ENCODE peak calls at places on chromosome 4, in nine cellular contexts. One of them, this sample, is unnamed.

GRCh38 chr4:178306565-178306964 is 864.3 kb upstream of the AGA start:
- DNase-seq in renal cortical epithelial cell: peak
- DNase-seq in EH: no peak
- DNase-seq in T-helper 1 cell: no peak
- DNase-seq in naive thymus-derived CD4-positive, alpha-beta T cell: no peak
- DNase-seq in mesendoderm: peak
- DNase-seq in sigmoid colon: no peak
- DNase-seq in dorsolateral prefrontal cortex: no peak
- DNase-seq in iris pigment epithelial cell: peak
- DNase-seq in this sample: no peak

GRCh38 chr4:154073107-154073817 is 284.4 kb upstream of the SFRP2 start:
- DNase-seq in mesendoderm: no peak
- DNase-seq in sigmoid colon: no peak
- DNase-seq in T-helper 1 cell: no peak
- DNase-seq in EH: peak
- DNase-seq in naive thymus-derived CD4-positive, alpha-beta T cell: no peak
- DNase-seq in dorsolateral prefrontal cortex: no peak
- DNase-seq in iris pigment epithelial cell: peak
- DNase-seq in renal cortical epithelial cell: peak
- DNase-seq in this sample: peak

GRCh38 chr4:25551608-25552007 is 104.0 kb upstream of the SLC34A2 start:
- DNase-seq in EH: no peak
- DNase-seq in mesendoderm: no peak
- DNase-seq in sigmoid colon: no peak
- DNase-seq in T-helper 1 cell: no peak
- DNase-seq in renal cortical epithelial cell: no peak
- DNase-seq in naive thymus-derived CD4-positive, alpha-beta T cell: no peak
- DNase-seq in iris pigment epithelial cell: no peak
- DNase-seq in dorsolateral prefrontal cortex: no peak
- DNase-seq in this sample: peak

GRCh38 chr4:98446499-98447375 is 185.6 kb downstream of the RAP1GDS1 start:
- DNase-seq in naive thymus-derived CD4-positive, alpha-beta T cell: peak
- DNase-seq in mesendoderm: no peak
- DNase-seq in iris pigment epithelial cell: peak
- DNase-seq in EH: peak
- DNase-seq in dorsolateral prefrontal cortex: no peak
- DNase-seq in renal cortical epithelial cell: peak
- DNase-seq in T-helper 1 cell: no peak
- DNase-seq in sigmoid colon: no peak
- DNase-seq in this sample: peak

GRCh38 chr4:88341227-88342192 is 37.1 kb upstream of the HERC6 start:
- DNase-seq in mesendoderm: no peak
- DNase-seq in renal cortical epithelial cell: peak
- DNase-seq in T-helper 1 cell: no peak
- DNase-seq in dorsolateral prefrontal cortex: no peak
- DNase-seq in EH: peak
- DNase-seq in naive thymus-derived CD4-positive, alpha-beta T cell: no peak
- DNase-seq in iris pigment epithelial cell: peak
- DNase-seq in sigmoid colon: peak
- DNase-seq in this sample: peak

GRCh38 chr4:20520901-20521300 is 179.4 kb upstream of the PACRGL start:
- DNase-seq in T-helper 1 cell: no peak
- DNase-seq in naive thymus-derived CD4-positive, alpha-beta T cell: no peak
- DNase-seq in sigmoid colon: no peak
- DNase-seq in renal cortical epithelial cell: peak
- DNase-seq in iris pigment epithelial cell: peak
- DNase-seq in dorsolateral prefrontal cortex: no peak
- DNase-seq in EH: peak
- DNase-seq in mesendoderm: peak
- DNase-seq in this sample: peak

GRCh38 chr4:101123231-101123630 is 224.1 kb downstream of the PPP3CA start:
- DNase-seq in iris pigment epithelial cell: no peak
- DNase-seq in renal cortical epithelial cell: no peak
- DNase-seq in dorsolateral prefrontal cortex: no peak
- DNase-seq in naive thymus-derived CD4-positive, alpha-beta T cell: no peak
- DNase-seq in mesendoderm: no peak
- DNase-seq in EH: no peak
- DNase-seq in T-helper 1 cell: no peak
- DNase-seq in sigmoid colon: no peak
- DNase-seq in this sample: no peak

GRCh38 chr4:184802203-184803015 is 23.4 kb downstream of the ACSL1 start:
- DNase-seq in dorsolateral prefrontal cortex: no peak
- DNase-seq in renal cortical epithelial cell: peak
- DNase-seq in T-helper 1 cell: no peak
- DNase-seq in EH: peak
- DNase-seq in iris pigment epithelial cell: peak
- DNase-seq in sigmoid colon: no peak
- DNase-seq in naive thymus-derived CD4-positive, alpha-beta T cell: no peak
- DNase-seq in mesendoderm: no peak
- DNase-seq in this sample: no peak

GRCh38 chr4:29717658-29718057 is 1002.5 kb upstream of the PCDH7 start:
- DNase-seq in dorsolateral prefrontal cortex: no peak
- DNase-seq in naive thymus-derived CD4-positive, alpha-beta T cell: no peak
- DNase-seq in renal cortical epithelial cell: no peak
- DNase-seq in iris pigment epithelial cell: no peak
- DNase-seq in EH: no peak
- DNase-seq in mesendoderm: no peak
- DNase-seq in T-helper 1 cell: no peak
- DNase-seq in sigmoid colon: no peak
- DNase-seq in this sample: no peak

GRCh38 chr4:98662619-98663225 is 4.3 kb upstream of the TSPAN5 start:
- DNase-seq in EH: no peak
- DNase-seq in naive thymus-derived CD4-positive, alpha-beta T cell: peak
- DNase-seq in T-helper 1 cell: no peak
- DNase-seq in sigmoid colon: no peak
- DNase-seq in iris pigment epithelial cell: no peak
- DNase-seq in dorsolateral prefrontal cortex: no peak
- DNase-seq in mesendoderm: peak
- DNase-seq in renal cortical epithelial cell: no peak
- DNase-seq in this sample: peak

GRCh38 chr4:99966692-99967091 is 16.6 kb upstream of the H2AZ1 start:
- DNase-seq in sigmoid colon: no peak
- DNase-seq in T-helper 1 cell: no peak
- DNase-seq in iris pigment epithelial cell: peak
- DNase-seq in renal cortical epithelial cell: no peak
- DNase-seq in dorsolateral prefrontal cortex: no peak
- DNase-seq in EH: peak
- DNase-seq in naive thymus-derived CD4-positive, alpha-beta T cell: no peak
- DNase-seq in mesendoderm: no peak
- DNase-seq in this sample: no peak

GRCh38 chr4:186724861-186725419 is 1.3 kb upstream of the FAT1 start:
- DNase-seq in EH: peak
- DNase-seq in sigmoid colon: no peak
- DNase-seq in iris pigment epithelial cell: peak
- DNase-seq in mesendoderm: peak
- DNase-seq in renal cortical epithelial cell: peak
- DNase-seq in T-helper 1 cell: no peak
- DNase-seq in dorsolateral prefrontal cortex: no peak
- DNase-seq in naive thymus-derived CD4-positive, alpha-beta T cell: no peak
- DNase-seq in this sample: no peak

GRCh38 chr4:8312069-8312445 is 42.5 kb downstream of the HTRA3 start:
- DNase-seq in dorsolateral prefrontal cortex: no peak
- DNase-seq in iris pigment epithelial cell: no peak
- DNase-seq in EH: no peak
- DNase-seq in renal cortical epithelial cell: no peak
- DNase-seq in sigmoid colon: no peak
- DNase-seq in mesendoderm: no peak
- DNase-seq in T-helper 1 cell: no peak
- DNase-seq in naive thymus-derived CD4-positive, alpha-beta T cell: no peak
- DNase-seq in this sample: no peak

GRCh38 chr4:180950377-180950776 is 1292.8 kb upstream of the TENM3 start:
- DNase-seq in EH: no peak
- DNase-seq in dorsolateral prefrontal cortex: no peak
- DNase-seq in naive thymus-derived CD4-positive, alpha-beta T cell: no peak
- DNase-seq in renal cortical epithelial cell: no peak
- DNase-seq in iris pigment epithelial cell: no peak
- DNase-seq in sigmoid colon: no peak
- DNase-seq in mesendoderm: no peak
- DNase-seq in T-helper 1 cell: no peak
- DNase-seq in this sample: peak